ENCODE peak calls at places on chromosome 2, in nine cellular contexts. T is non-pigmented ciliary epithelial cell; H is activated CD8-positive, alpha-beta memory T cell treated with anti-CD3 and anti-CD28 coated beads for 4 hours; N is NCI-H774; Q is NCI-H446 treated with DMSO at 0.1 percent for 48 hours; O is left cardiac atrium; J is midbrain; E is T follicular helper cell; K is A549. B is an unnamed sample.

GRCh38 chr2:83112863-83113262 is 1346.2 kb downstream of the SUCLG1 start:
- DNase-seq in J (no peak), K (no peak), T (no peak), Q (no peak), O (no peak), H (no peak), E (no peak), N (no peak), B (no peak)

GRCh38 chr2:219057709-219058540 is 2.8 kb downstream of the IHH start:
- DNase-seq in E (peak), Q (no peak), H (peak), T (peak), N (peak), K (no peak), O (peak), J (peak), B (peak)

GRCh38 chr2:220736778-220737177 is 835.3 kb downstream of the EPHA4 start:
- DNase-seq in K (no peak), Q (no peak), J (no peak), H (no peak), T (no peak), N (no peak), E (no peak), O (no peak), B (no peak)

GRCh38 chr2:112005391-112006075 is 49.5 kb upstream of the TMEM87B start:
- DNase-seq in Q (no peak), O (no peak), H (no peak), E (no peak), K (no peak), T (no peak), J (no peak), N (no peak), B (no peak)

GRCh38 chr2:166653185-166653813 is 159.2 kb upstream of the SCN7A start:
- DNase-seq in J (no peak), T (no peak), E (no peak), O (no peak), Q (no peak), N (peak), H (no peak), K (no peak), B (no peak)

GRCh38 chr2:64659252-64659651 is 5.5 kb upstream of the SERTAD2 start:
- DNase-seq in Q (no peak), K (no peak), H (no peak), O (no peak), E (no peak), N (no peak), T (no peak), J (no peak), B (no peak)

GRCh38 chr2:118237451-118237850 is 149.2 kb downstream of the INSIG2 start:
- DNase-seq in E (no peak), J (no peak), Q (no peak), H (no peak), N (no peak), T (no peak), K (no peak), O (no peak), B (no peak)

GRCh38 chr2:27105981-27106380 is 12.9 kb downstream of the CGREF1 start:
- DNase-seq in T (no peak), E (no peak), Q (no peak), O (no peak), H (no peak), J (no peak), K (no peak), N (no peak), B (no peak)